ENCODE peak calls at places on chromosomes 5 and 9, in ten cellular contexts. One of them, this sample, is unnamed.

GRCh38 chr9:133711428-133712220 is 26.5 kb downstream of the SARDH start:
- DNase-seq in stimulated activated CD4-positive, alpha-beta T cell treated with anti-CD3 and anti-CD28 coated beads, Interleukin-4, amount 100 ng/mL, for 4 hours: no peak
- DNase-seq in head of caudate nucleus: no peak
- DNase-seq in spleen: peak; percentile 75
- DNase-seq in ELF-1: no peak
- DNase-seq in iris pigment epithelial cell: peak; percentile 78
- DNase-seq in AG08395: no peak
- DNase-seq in endothelial cell: peak; percentile 2
- DNase-seq in kidney tubule cell: peak; percentile 4
- DNase-seq in HuH-7: no peak
- DNase-seq in this sample: no peak

GRCh38 chr9:135757356-135757755 is 55.4 kb downstream of the KCNT1 start:
- DNase-seq in stimulated activated CD4-positive, alpha-beta T cell treated with anti-CD3 and anti-CD28 coated beads, Interleukin-4, amount 100 ng/mL, for 4 hours: no peak
- DNase-seq in head of caudate nucleus: no peak
- DNase-seq in spleen: no peak
- DNase-seq in ELF-1: no peak
- DNase-seq in iris pigment epithelial cell: no peak
- DNase-seq in AG08395: no peak
- DNase-seq in endothelial cell: no peak
- DNase-seq in kidney tubule cell: no peak
- DNase-seq in HuH-7: no peak
- DNase-seq in this sample: no peak

GRCh38 chr5:99317136-99317535 is 388.3 kb upstream of the CHD1 start:
- DNase-seq in stimulated activated CD4-positive, alpha-beta T cell treated with anti-CD3 and anti-CD28 coated beads, Interleukin-4, amount 100 ng/mL, for 4 hours: no peak
- DNase-seq in head of caudate nucleus: no peak
- DNase-seq in spleen: no peak
- DNase-seq in ELF-1: no peak
- DNase-seq in iris pigment epithelial cell: no peak
- DNase-seq in AG08395: no peak
- DNase-seq in endothelial cell: no peak
- DNase-seq in kidney tubule cell: no peak
- DNase-seq in HuH-7: no peak
- DNase-seq in this sample: no peak

GRCh38 chr5:107370569-107370968 is 300.2 kb downstream of the EFNA5 start:
- DNase-seq in stimulated activated CD4-positive, alpha-beta T cell treated with anti-CD3 and anti-CD28 coated beads, Interleukin-4, amount 100 ng/mL, for 4 hours: no peak
- DNase-seq in head of caudate nucleus: no peak
- DNase-seq in spleen: no peak
- DNase-seq in ELF-1: no peak
- DNase-seq in iris pigment epithelial cell: no peak
- DNase-seq in AG08395: peak; percentile 13
- DNase-seq in endothelial cell: no peak
- DNase-seq in kidney tubule cell: no peak
- DNase-seq in HuH-7: no peak
- DNase-seq in this sample: no peak

GRCh38 chr5:56625577-56625976 is 189.8 kb upstream of the MAP3K1 start:
- DNase-seq in stimulated activated CD4-positive, alpha-beta T cell treated with anti-CD3 and anti-CD28 coated beads, Interleukin-4, amount 100 ng/mL, for 4 hours: no peak
- DNase-seq in head of caudate nucleus: no peak
- DNase-seq in spleen: no peak
- DNase-seq in ELF-1: no peak
- DNase-seq in iris pigment epithelial cell: peak; percentile 97
- DNase-seq in AG08395: peak; percentile 64
- DNase-seq in endothelial cell: no peak
- DNase-seq in kidney tubule cell: no peak
- DNase-seq in HuH-7: no peak
- DNase-seq in this sample: no peak

GRCh38 chr9:98795970-98796363 is 388 bp downstream of the ANKS6 start:
- DNase-seq in stimulated activated CD4-positive, alpha-beta T cell treated with anti-CD3 and anti-CD28 coated beads, Interleukin-4, amount 100 ng/mL, for 4 hours: peak; percentile 24
- DNase-seq in head of caudate nucleus: peak; percentile 60
- DNase-seq in spleen: peak; percentile 88
- DNase-seq in ELF-1: no peak
- DNase-seq in iris pigment epithelial cell: no peak
- DNase-seq in AG08395: peak; percentile 24
- DNase-seq in endothelial cell: peak; percentile 24
- DNase-seq in kidney tubule cell: peak; percentile 43
- DNase-seq in HuH-7: no peak
- DNase-seq in this sample: no peak

GRCh38 chr5:91280942-91281269 is 102.2 kb downstream of the ARRDC3 start:
- DNase-seq in stimulated activated CD4-positive, alpha-beta T cell treated with anti-CD3 and anti-CD28 coated beads, Interleukin-4, amount 100 ng/mL, for 4 hours: no peak
- DNase-seq in head of caudate nucleus: peak; percentile 42
- DNase-seq in spleen: no peak
- DNase-seq in ELF-1: no peak
- DNase-seq in iris pigment epithelial cell: no peak
- DNase-seq in AG08395: no peak
- DNase-seq in endothelial cell: no peak
- DNase-seq in kidney tubule cell: no peak
- DNase-seq in HuH-7: peak; percentile 10
- DNase-seq in this sample: no peak

GRCh38 chr9:80492221-80492620 is 920.5 kb downstream of the TLE4 start:
- DNase-seq in stimulated activated CD4-positive, alpha-beta T cell treated with anti-CD3 and anti-CD28 coated beads, Interleukin-4, amount 100 ng/mL, for 4 hours: no peak
- DNase-seq in head of caudate nucleus: no peak
- DNase-seq in spleen: no peak
- DNase-seq in ELF-1: no peak
- DNase-seq in iris pigment epithelial cell: peak; percentile 73
- DNase-seq in AG08395: no peak
- DNase-seq in endothelial cell: no peak
- DNase-seq in kidney tubule cell: peak; percentile 60
- DNase-seq in HuH-7: no peak
- DNase-seq in this sample: no peak

GRCh38 chr5:17151686-17152085 is 65.7 kb upstream of the BASP1 start:
- DNase-seq in stimulated activated CD4-positive, alpha-beta T cell treated with anti-CD3 and anti-CD28 coated beads, Interleukin-4, amount 100 ng/mL, for 4 hours: no peak
- DNase-seq in head of caudate nucleus: no peak
- DNase-seq in spleen: no peak
- DNase-seq in ELF-1: peak; percentile 75
- DNase-seq in iris pigment epithelial cell: peak; percentile 37
- DNase-seq in AG08395: no peak
- DNase-seq in endothelial cell: no peak
- DNase-seq in kidney tubule cell: no peak
- DNase-seq in HuH-7: no peak
- DNase-seq in this sample: no peak

GRCh38 chr9:127873886-127874285 is 3.6 kb downstream of the AK1 start:
- DNase-seq in stimulated activated CD4-positive, alpha-beta T cell treated with anti-CD3 and anti-CD28 coated beads, Interleukin-4, amount 100 ng/mL, for 4 hours: no peak
- DNase-seq in head of caudate nucleus: peak; percentile 95
- DNase-seq in spleen: no peak
- DNase-seq in ELF-1: no peak
- DNase-seq in iris pigment epithelial cell: no peak
- DNase-seq in AG08395: peak; percentile 76
- DNase-seq in endothelial cell: no peak
- DNase-seq in kidney tubule cell: no peak
- DNase-seq in HuH-7: no peak
- DNase-seq in this sample: peak; percentile 83

GRCh38 chr5:33827885-33828284 is 63.9 kb downstream of the ADAMTS12 start:
- DNase-seq in stimulated activated CD4-positive, alpha-beta T cell treated with anti-CD3 and anti-CD28 coated beads, Interleukin-4, amount 100 ng/mL, for 4 hours: no peak
- DNase-seq in head of caudate nucleus: no peak
- DNase-seq in spleen: no peak
- DNase-seq in ELF-1: no peak
- DNase-seq in iris pigment epithelial cell: no peak
- DNase-seq in AG08395: no peak
- DNase-seq in endothelial cell: no peak
- DNase-seq in kidney tubule cell: peak; percentile 26
- DNase-seq in HuH-7: no peak
- DNase-seq in this sample: no peak

GRCh38 chr9:126883636-126884035 is 23.2 kb downstream of the ZBTB34 start:
- DNase-seq in stimulated activated CD4-positive, alpha-beta T cell treated with anti-CD3 and anti-CD28 coated beads, Interleukin-4, amount 100 ng/mL, for 4 hours: no peak
- DNase-seq in head of caudate nucleus: peak; percentile 60
- DNase-seq in spleen: peak; percentile 52
- DNase-seq in ELF-1: no peak
- DNase-seq in iris pigment epithelial cell: no peak
- DNase-seq in AG08395: no peak
- DNase-seq in endothelial cell: no peak
- DNase-seq in kidney tubule cell: peak; percentile 80
- DNase-seq in HuH-7: no peak
- DNase-seq in this sample: no peak

GRCh38 chr9:124474151-124474550 is 23.9 kb downstream of the ADGRD2 start:
- DNase-seq in stimulated activated CD4-positive, alpha-beta T cell treated with anti-CD3 and anti-CD28 coated beads, Interleukin-4, amount 100 ng/mL, for 4 hours: no peak
- DNase-seq in head of caudate nucleus: no peak
- DNase-seq in spleen: no peak
- DNase-seq in ELF-1: no peak
- DNase-seq in iris pigment epithelial cell: no peak
- DNase-seq in AG08395: no peak
- DNase-seq in endothelial cell: no peak
- DNase-seq in kidney tubule cell: no peak
- DNase-seq in HuH-7: no peak
- DNase-seq in this sample: no peak

GRCh38 chr5:65874241-65874640 is 52.1 kb upstream of the ERBIN start:
- DNase-seq in stimulated activated CD4-positive, alpha-beta T cell treated with anti-CD3 and anti-CD28 coated beads, Interleukin-4, amount 100 ng/mL, for 4 hours: no peak
- DNase-seq in head of caudate nucleus: no peak
- DNase-seq in spleen: no peak
- DNase-seq in ELF-1: no peak
- DNase-seq in iris pigment epithelial cell: peak; percentile 79
- DNase-seq in AG08395: no peak
- DNase-seq in endothelial cell: no peak
- DNase-seq in kidney tubule cell: peak; percentile 73
- DNase-seq in HuH-7: no peak
- DNase-seq in this sample: no peak

GRCh38 chr9:713046-713445 is 128.5 kb upstream of the DMRT1 start:
- DNase-seq in stimulated activated CD4-positive, alpha-beta T cell treated with anti-CD3 and anti-CD28 coated beads, Interleukin-4, amount 100 ng/mL, for 4 hours: no peak
- DNase-seq in head of caudate nucleus: peak; percentile 67
- DNase-seq in spleen: no peak
- DNase-seq in ELF-1: no peak
- DNase-seq in iris pigment epithelial cell: no peak
- DNase-seq in AG08395: no peak
- DNase-seq in endothelial cell: no peak
- DNase-seq in kidney tubule cell: no peak
- DNase-seq in HuH-7: no peak
- DNase-seq in this sample: no peak

GRCh38 chr5:177242304-177242703 is 61.2 kb downstream of the RAB24 start:
- DNase-seq in stimulated activated CD4-positive, alpha-beta T cell treated with anti-CD3 and anti-CD28 coated beads, Interleukin-4, amount 100 ng/mL, for 4 hours: no peak
- DNase-seq in head of caudate nucleus: no peak
- DNase-seq in spleen: no peak
- DNase-seq in ELF-1: no peak
- DNase-seq in iris pigment epithelial cell: no peak
- DNase-seq in AG08395: no peak
- DNase-seq in endothelial cell: no peak
- DNase-seq in kidney tubule cell: no peak
- DNase-seq in HuH-7: no peak
- DNase-seq in this sample: no peak

GRCh38 chr9:136803551-136804508 is 3.9 kb upstream of the RABL6 start:
- DNase-seq in stimulated activated CD4-positive, alpha-beta T cell treated with anti-CD3 and anti-CD28 coated beads, Interleukin-4, amount 100 ng/mL, for 4 hours: no peak
- DNase-seq in head of caudate nucleus: no peak
- DNase-seq in spleen: no peak
- DNase-seq in ELF-1: no peak
- DNase-seq in iris pigment epithelial cell: no peak
- DNase-seq in AG08395: no peak
- DNase-seq in endothelial cell: no peak
- DNase-seq in kidney tubule cell: no peak
- DNase-seq in HuH-7: no peak
- DNase-seq in this sample: no peak

GRCh38 chr5:55303238-55303690 is 4.2 kb downstream of the DHX29 start:
- DNase-seq in stimulated activated CD4-positive, alpha-beta T cell treated with anti-CD3 and anti-CD28 coated beads, Interleukin-4, amount 100 ng/mL, for 4 hours: no peak
- DNase-seq in head of caudate nucleus: no peak
- DNase-seq in spleen: no peak
- DNase-seq in ELF-1: no peak
- DNase-seq in iris pigment epithelial cell: peak; percentile 94
- DNase-seq in AG08395: peak; percentile 89
- DNase-seq in endothelial cell: no peak
- DNase-seq in kidney tubule cell: peak; percentile 91
- DNase-seq in HuH-7: no peak
- DNase-seq in this sample: no peak

GRCh38 chr5:10323588-10324488 is 16.1 kb upstream of the CMBL start:
- DNase-seq in stimulated activated CD4-positive, alpha-beta T cell treated with anti-CD3 and anti-CD28 coated beads, Interleukin-4, amount 100 ng/mL, for 4 hours: no peak
- DNase-seq in head of caudate nucleus: peak; percentile 31
- DNase-seq in spleen: no peak
- DNase-seq in ELF-1: no peak
- DNase-seq in iris pigment epithelial cell: no peak
- DNase-seq in AG08395: peak; percentile 38
- DNase-seq in endothelial cell: no peak
- DNase-seq in kidney tubule cell: peak; percentile 45
- DNase-seq in HuH-7: no peak
- DNase-seq in this sample: no peak

GRCh38 chr5:129078660-129079059 is 15.9 kb upstream of the ISOC1 start:
- DNase-seq in stimulated activated CD4-positive, alpha-beta T cell treated with anti-CD3 and anti-CD28 coated beads, Interleukin-4, amount 100 ng/mL, for 4 hours: no peak
- DNase-seq in head of caudate nucleus: no peak
- DNase-seq in spleen: no peak
- DNase-seq in ELF-1: no peak
- DNase-seq in iris pigment epithelial cell: no peak
- DNase-seq in AG08395: no peak
- DNase-seq in endothelial cell: no peak
- DNase-seq in kidney tubule cell: no peak
- DNase-seq in HuH-7: no peak
- DNase-seq in this sample: no peak

GRCh38 chr5:110517396-110517795 is 209.1 kb downstream of the TMEM232 start:
- DNase-seq in stimulated activated CD4-positive, alpha-beta T cell treated with anti-CD3 and anti-CD28 coated beads, Interleukin-4, amount 100 ng/mL, for 4 hours: no peak
- DNase-seq in head of caudate nucleus: no peak
- DNase-seq in spleen: no peak
- DNase-seq in ELF-1: peak; percentile 5
- DNase-seq in iris pigment epithelial cell: no peak
- DNase-seq in AG08395: no peak
- DNase-seq in endothelial cell: no peak
- DNase-seq in kidney tubule cell: peak; percentile 20
- DNase-seq in HuH-7: no peak
- DNase-seq in this sample: no peak